ENCODE peak calls at places on chromosomes 2 and 18, in seven cellular contexts. One of them, this sample, is unnamed.

GRCh38 chr2:16149349-16150243 is 209.2 kb downstream of the MYCN start:
- DNase-seq in T-helper 9 cell: no peak
- DNase-seq in NCI-H774: no peak
- DNase-seq in amniotic stem cell: no peak
- DNase-seq in posterior cingulate gyrus: no peak
- DNase-seq in GM19239: no peak
- DNase-seq in endothelial cell: no peak
- DNase-seq in this sample: no peak

GRCh38 chr2:201909961-201910361 is 103.6 kb downstream of the CDK15 start:
- DNase-seq in T-helper 9 cell: no peak
- DNase-seq in NCI-H774: no peak
- DNase-seq in amniotic stem cell: no peak
- DNase-seq in posterior cingulate gyrus: no peak
- DNase-seq in GM19239: peak; percentile 33
- DNase-seq in endothelial cell: no peak
- DNase-seq in this sample: peak; percentile 87

GRCh38 chr18:65227970-65228369 is 522.8 kb upstream of the CDH7 start:
- DNase-seq in T-helper 9 cell: no peak
- DNase-seq in NCI-H774: no peak
- DNase-seq in amniotic stem cell: no peak
- DNase-seq in posterior cingulate gyrus: no peak
- DNase-seq in GM19239: no peak
- DNase-seq in endothelial cell: no peak
- DNase-seq in this sample: no peak

GRCh38 chr2:151261977-151262291 is 271 bp upstream of the RBM43 start:
- DNase-seq in T-helper 9 cell: no peak
- DNase-seq in NCI-H774: no peak
- DNase-seq in amniotic stem cell: no peak
- DNase-seq in posterior cingulate gyrus: no peak
- DNase-seq in GM19239: no peak
- DNase-seq in endothelial cell: no peak
- DNase-seq in this sample: no peak

GRCh38 chr18:32373995-32374394 is 96.7 kb downstream of the GAREM1 start:
- DNase-seq in T-helper 9 cell: no peak
- DNase-seq in NCI-H774: peak; percentile 77
- DNase-seq in amniotic stem cell: no peak
- DNase-seq in posterior cingulate gyrus: no peak
- DNase-seq in GM19239: no peak
- DNase-seq in endothelial cell: no peak
- DNase-seq in this sample: peak; percentile 76

GRCh38 chr2:163658556-163658955 is 77.3 kb downstream of the FIGN start:
- DNase-seq in T-helper 9 cell: no peak
- DNase-seq in NCI-H774: no peak
- DNase-seq in amniotic stem cell: no peak
- DNase-seq in posterior cingulate gyrus: no peak
- DNase-seq in GM19239: no peak
- DNase-seq in endothelial cell: no peak
- DNase-seq in this sample: no peak

GRCh38 chr2:65142515-65142914 is 12.6 kb upstream of the RAB1A start:
- DNase-seq in T-helper 9 cell: no peak
- DNase-seq in NCI-H774: no peak
- DNase-seq in amniotic stem cell: no peak
- DNase-seq in posterior cingulate gyrus: no peak
- DNase-seq in GM19239: no peak
- DNase-seq in endothelial cell: no peak
- DNase-seq in this sample: no peak

GRCh38 chr2:69231760-69232277 is 155.2 kb downstream of the GFPT1 start:
- DNase-seq in T-helper 9 cell: no peak
- DNase-seq in NCI-H774: no peak
- DNase-seq in amniotic stem cell: no peak
- DNase-seq in posterior cingulate gyrus: no peak
- DNase-seq in GM19239: no peak
- DNase-seq in endothelial cell: no peak
- DNase-seq in this sample: no peak

GRCh38 chr2:86223098-86223681 is 23.9 kb downstream of the MRPL35 start:
- DNase-seq in T-helper 9 cell: no peak
- DNase-seq in NCI-H774: no peak
- DNase-seq in amniotic stem cell: no peak
- DNase-seq in posterior cingulate gyrus: peak; percentile 89
- DNase-seq in GM19239: no peak
- DNase-seq in endothelial cell: no peak
- DNase-seq in this sample: peak; percentile 16

GRCh38 chr2:41040782-41041181 is 588.9 kb upstream of the SLC8A1 start:
- DNase-seq in T-helper 9 cell: no peak
- DNase-seq in NCI-H774: no peak
- DNase-seq in amniotic stem cell: no peak
- DNase-seq in posterior cingulate gyrus: peak; percentile 17
- DNase-seq in GM19239: no peak
- DNase-seq in endothelial cell: no peak
- DNase-seq in this sample: no peak

GRCh38 chr2:236675051-236675450 is 105.4 kb downstream of the ACKR3 start:
- DNase-seq in T-helper 9 cell: no peak
- DNase-seq in NCI-H774: no peak
- DNase-seq in amniotic stem cell: no peak
- DNase-seq in posterior cingulate gyrus: no peak
- DNase-seq in GM19239: no peak
- DNase-seq in endothelial cell: no peak
- DNase-seq in this sample: no peak

GRCh38 chr2:234488913-234489451 is 7.9 kb downstream of the ARL4C start:
- DNase-seq in T-helper 9 cell: peak; percentile 67
- DNase-seq in NCI-H774: no peak
- DNase-seq in amniotic stem cell: no peak
- DNase-seq in posterior cingulate gyrus: peak; percentile 64
- DNase-seq in GM19239: peak; percentile 51
- DNase-seq in endothelial cell: no peak
- DNase-seq in this sample: no peak

GRCh38 chr2:98839292-98839691 is 96.7 kb downstream of the CRACDL start:
- DNase-seq in T-helper 9 cell: no peak
- DNase-seq in NCI-H774: no peak
- DNase-seq in amniotic stem cell: no peak
- DNase-seq in posterior cingulate gyrus: no peak
- DNase-seq in GM19239: no peak
- DNase-seq in endothelial cell: no peak
- DNase-seq in this sample: no peak

GRCh38 chr2:151638188-151638933 is 95.9 kb downstream of the NEB start:
- DNase-seq in T-helper 9 cell: peak; percentile 1
- DNase-seq in NCI-H774: peak; percentile 26
- DNase-seq in amniotic stem cell: no peak
- DNase-seq in posterior cingulate gyrus: no peak
- DNase-seq in GM19239: no peak
- DNase-seq in endothelial cell: no peak
- DNase-seq in this sample: peak; percentile 13

GRCh38 chr2:100114011-100114433 is 28.4 kb downstream of the AFF3 start:
- DNase-seq in T-helper 9 cell: no peak
- DNase-seq in NCI-H774: no peak
- DNase-seq in amniotic stem cell: no peak
- DNase-seq in posterior cingulate gyrus: no peak
- DNase-seq in GM19239: no peak
- DNase-seq in endothelial cell: no peak
- DNase-seq in this sample: no peak

GRCh38 chr2:130790808-130791616 is 35.7 kb downstream of the AMER3 start:
- DNase-seq in T-helper 9 cell: no peak
- DNase-seq in NCI-H774: no peak
- DNase-seq in amniotic stem cell: no peak
- DNase-seq in posterior cingulate gyrus: peak; percentile 26
- DNase-seq in GM19239: no peak
- DNase-seq in endothelial cell: no peak
- DNase-seq in this sample: no peak

GRCh38 chr2:46076251-46076650 is 221.0 kb upstream of the EPAS1 start:
- DNase-seq in T-helper 9 cell: no peak
- DNase-seq in NCI-H774: no peak
- DNase-seq in amniotic stem cell: no peak
- DNase-seq in posterior cingulate gyrus: no peak
- DNase-seq in GM19239: no peak
- DNase-seq in endothelial cell: no peak
- DNase-seq in this sample: no peak

GRCh38 chr2:102245266-102246151 is 58.7 kb downstream of the IL1RL2 start:
- DNase-seq in T-helper 9 cell: no peak
- DNase-seq in NCI-H774: no peak
- DNase-seq in amniotic stem cell: no peak
- DNase-seq in posterior cingulate gyrus: no peak
- DNase-seq in GM19239: no peak
- DNase-seq in endothelial cell: no peak
- DNase-seq in this sample: peak; percentile 45

GRCh38 chr18:77118256-77119090 is 14.1 kb downstream of the MBP start:
- DNase-seq in T-helper 9 cell: no peak
- DNase-seq in NCI-H774: no peak
- DNase-seq in amniotic stem cell: no peak
- DNase-seq in posterior cingulate gyrus: no peak
- DNase-seq in GM19239: no peak
- DNase-seq in endothelial cell: no peak
- DNase-seq in this sample: no peak

GRCh38 chr2:156125018-156125417 is 207.5 kb downstream of the NR4A2 start:
- DNase-seq in T-helper 9 cell: no peak
- DNase-seq in NCI-H774: no peak
- DNase-seq in amniotic stem cell: no peak
- DNase-seq in posterior cingulate gyrus: no peak
- DNase-seq in GM19239: no peak
- DNase-seq in endothelial cell: no peak
- DNase-seq in this sample: no peak

GRCh38 chr2:33949371-33949770 is 350.3 kb upstream of the FAM98A start:
- DNase-seq in T-helper 9 cell: no peak
- DNase-seq in NCI-H774: no peak
- DNase-seq in amniotic stem cell: no peak
- DNase-seq in posterior cingulate gyrus: no peak
- DNase-seq in GM19239: no peak
- DNase-seq in endothelial cell: no peak
- DNase-seq in this sample: no peak

GRCh38 chr2:126831234-126832005 is 67.3 kb upstream of the TEX51 start:
- DNase-seq in T-helper 9 cell: no peak
- DNase-seq in NCI-H774: no peak
- DNase-seq in amniotic stem cell: no peak
- DNase-seq in posterior cingulate gyrus: no peak
- DNase-seq in GM19239: no peak
- DNase-seq in endothelial cell: no peak
- DNase-seq in this sample: peak; percentile 2

GRCh38 chr2:210086930-210087329 is 84.3 kb downstream of the KANSL1L start:
- DNase-seq in T-helper 9 cell: no peak
- DNase-seq in NCI-H774: no peak
- DNase-seq in amniotic stem cell: no peak
- DNase-seq in posterior cingulate gyrus: no peak
- DNase-seq in GM19239: no peak
- DNase-seq in endothelial cell: no peak
- DNase-seq in this sample: no peak

GRCh38 chr2:31381601-31382000 is 32.9 kb downstream of the XDH start:
- DNase-seq in T-helper 9 cell: no peak
- DNase-seq in NCI-H774: no peak
- DNase-seq in amniotic stem cell: no peak
- DNase-seq in posterior cingulate gyrus: no peak
- DNase-seq in GM19239: no peak
- DNase-seq in endothelial cell: no peak
- DNase-seq in this sample: no peak

GRCh38 chr2:138632066-138632465 is 130.5 kb downstream of the SPOPL start:
- DNase-seq in T-helper 9 cell: no peak
- DNase-seq in NCI-H774: no peak
- DNase-seq in amniotic stem cell: no peak
- DNase-seq in posterior cingulate gyrus: no peak
- DNase-seq in GM19239: no peak
- DNase-seq in endothelial cell: no peak
- DNase-seq in this sample: peak; percentile 84

GRCh38 chr2:10947005-10947440 is 35.3 kb downstream of the KCNF1 start:
- DNase-seq in T-helper 9 cell: no peak
- DNase-seq in NCI-H774: no peak
- DNase-seq in amniotic stem cell: no peak
- DNase-seq in posterior cingulate gyrus: no peak
- DNase-seq in GM19239: no peak
- DNase-seq in endothelial cell: no peak
- DNase-seq in this sample: peak; percentile 50

GRCh38 chr2:162245051-162245450 is 1.8 kb upstream of the FAP start:
- DNase-seq in T-helper 9 cell: no peak
- DNase-seq in NCI-H774: no peak
- DNase-seq in amniotic stem cell: no peak
- DNase-seq in posterior cingulate gyrus: no peak
- DNase-seq in GM19239: no peak
- DNase-seq in endothelial cell: no peak
- DNase-seq in this sample: peak; percentile 76

This sample was measured in mesenchymal stem cell.